ENCODE peak calls at places on chromosomes 2 and 18, in seven cellular contexts. K is ovary; A is bronchial epithelial cell; U is PC-9; Z is heart left ventricle; M is GM23338; B is effector memory CD4-positive, alpha-beta T cell. D is an unnamed sample.
A peak's percentile ranks its signal among the peaks of the same experiment; 100 is the strongest.

GRCh38 chr2:43038034-43038719 is 188.2 kb downstream of the ZFP36L2 start:
- DNase-seq in K (peak; percentile 60), A (no peak), U (peak; percentile 99), Z (no peak), M (no peak), B (no peak), D (no peak)

GRCh38 chr18:5879479-5879882 is 15.8 kb downstream of the TMEM200C start:
- DNase-seq in K (no peak), A (peak; percentile 32), U (no peak), Z (no peak), M (peak; percentile 43), B (no peak), D (no peak)

GRCh38 chr2:60886962-60887361 is 5.6 kb downstream of the REL start:
- DNase-seq in K (no peak), A (no peak), U (no peak), Z (no peak), M (no peak), B (no peak), D (no peak)

GRCh38 chr18:460791-461190 is 39.7 kb downstream of the COLEC12 start:
- DNase-seq in K (no peak), A (no peak), U (no peak), Z (no peak), M (no peak), B (no peak), D (no peak)

GRCh38 chr2:23586691-23587090 is 201.7 kb downstream of the KLHL29 start:
- DNase-seq in K (no peak), A (no peak), U (no peak), Z (no peak), M (no peak), B (no peak), D (no peak)

GRCh38 chr18:63775166-63775730 is at the start of gene SERPINB7:
- DNase-seq in K (no peak), A (peak; percentile 98), U (peak; percentile 92), Z (no peak), M (no peak), B (no peak), D (peak; percentile 54)

GRCh38 chr2:202023198-202023903 is 10.3 kb upstream of the FZD7 start:
- DNase-seq in K (no peak), A (no peak), U (no peak), Z (no peak), M (peak; percentile 97), B (no peak), D (no peak)

GRCh38 chr2:160105366-160105765 is 43.0 kb upstream of the PLA2R1 start:
- DNase-seq in K (no peak), A (no peak), U (no peak), Z (no peak), M (no peak), B (no peak), D (no peak)

GRCh38 chr2:24586955-24587354 is 95.9 kb downstream of the NCOA1 start:
- DNase-seq in K (no peak), A (no peak), U (no peak), Z (no peak), M (no peak), B (no peak), D (no peak)

GRCh38 chr2:128637481-128638155 is 318.9 kb upstream of the HS6ST1 start:
- DNase-seq in K (no peak), A (no peak), U (no peak), Z (no peak), M (no peak), B (no peak), D (no peak)

GRCh38 chr2:197599285-197599965 is 76.0 kb downstream of the RFTN2 start:
- DNase-seq in K (no peak), A (peak; percentile 80), U (no peak), Z (no peak), M (peak; percentile 82), B (no peak), D (no peak)

GRCh38 chr2:96869281-96869823 is 528 bp downstream of the SEMA4C start:
- DNase-seq in K (peak; percentile 92), A (no peak), U (peak; percentile 53), Z (peak; percentile 90), M (peak; percentile 67), B (no peak), D (no peak)

GRCh38 chr2:177585234-177585863 is 192.8 kb downstream of the AGPS start:
- DNase-seq in K (no peak), A (no peak), U (no peak), Z (peak; percentile 48), M (no peak), B (no peak), D (no peak)

GRCh38 chr2:170235860-170236638 is 58.1 kb downstream of the MYO3B start:
- DNase-seq in K (no peak), A (peak; percentile 45), U (peak; percentile 45), Z (no peak), M (peak; percentile 90), B (no peak), D (peak; percentile 1)

GRCh38 chr2:191265311-191266170 is 20.3 kb downstream of the MYO1B start:
- DNase-seq in K (peak; percentile 32), A (no peak), U (no peak), Z (peak; percentile 70), M (no peak), B (no peak), D (no peak)

GRCh38 chr2:106825161-106825560 is 60.8 kb downstream of the ST6GAL2 start:
- DNase-seq in K (no peak), A (no peak), U (no peak), Z (no peak), M (no peak), B (no peak), D (no peak)

GRCh38 chr2:232417489-232417888 is 10.8 kb downstream of the ALPG start:
- DNase-seq in K (no peak), A (no peak), U (no peak), Z (no peak), M (no peak), B (no peak), D (no peak)

GRCh38 chr2:232416521-232417470 is 10.2 kb downstream of the ALPG start:
- DNase-seq in K (no peak), A (no peak), U (no peak), Z (no peak), M (no peak), B (no peak), D (no peak)

GRCh38 chr2:232418466-232419244 is 12.0 kb downstream of the ALPG start:
- DNase-seq in K (no peak), A (peak; percentile 17), U (no peak), Z (no peak), M (peak; percentile 70), B (no peak), D (no peak)

GRCh38 chr2:232419245-232420072 is 12.8 kb downstream of the ALPG start:
- DNase-seq in K (no peak), A (no peak), U (no peak), Z (no peak), M (peak; percentile 74), B (no peak), D (no peak)

DNA sequence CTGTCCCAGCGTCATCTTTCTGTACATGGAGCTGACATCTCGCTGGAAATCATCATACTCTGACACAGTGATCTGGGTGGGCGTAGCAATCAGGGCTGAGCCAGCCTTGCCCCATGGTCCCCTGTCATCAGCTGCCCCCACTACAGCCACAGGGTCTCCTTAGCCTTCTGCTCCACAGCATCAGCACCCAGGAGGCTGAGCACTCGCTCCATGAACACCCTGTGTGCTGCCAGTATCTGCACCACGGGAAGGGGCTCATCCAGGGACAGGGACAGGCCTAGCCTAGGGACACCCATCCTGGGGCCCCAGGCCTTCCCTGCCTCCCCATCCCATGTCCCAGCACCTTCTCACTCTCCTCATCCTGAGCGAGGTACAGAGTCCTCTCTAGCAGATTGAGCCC is 11.4 kb downstream of the ALPG start:
- DNase-seq in K (no peak), A (no peak), U (no peak), Z (no peak), M (no peak), B (no peak), D (no peak)
- H3K27me3 ChIP-seq in K (no peaks in the 10 kb centered on the region), A (peaks cover 43% of the 10 kb centered on the region), U (no peaks in the 10 kb centered on the region), Z (peaks cover 37% of the 10 kb centered on the region), M (peaks cover 44% of the 10 kb centered on the region), B (peaks cover 9% of the 10 kb centered on the region), D (peaks cover 65% of the 10 kb centered on the region)

GRCh38 chr2:185132501-185133041 is 534.2 kb downstream of the ZNF804A start:
- DNase-seq in K (no peak), A (no peak), U (no peak), Z (no peak), M (peak; percentile 2), B (no peak), D (no peak)

GRCh38 chr2:185142677-185143076 is 544.3 kb downstream of the ZNF804A start:
- DNase-seq in K (no peak), A (no peak), U (no peak), Z (no peak), M (no peak), B (no peak), D (no peak)

GRCh38 chr2:185137700-185138099 is 539.4 kb downstream of the ZNF804A start:
- DNase-seq in K (no peak), A (no peak), U (no peak), Z (no peak), M (no peak), B (no peak), D (no peak)
- H3K27me3 ChIP-seq in K (no peaks in the 10 kb centered on the region), A (no peaks in the 10 kb centered on the region), U (no peaks in the 10 kb centered on the region), Z (no peaks in the 10 kb centered on the region), M (no peaks in the 10 kb centered on the region), B (no peaks in the 10 kb centered on the region), D (no peaks in the 10 kb centered on the region)

GRCh38 chr2:16664809-16665745 is 557 bp downstream of the CYRIA start:
- DNase-seq in K (no peak), A (no peak), U (peak; percentile 17), Z (peak; percentile 33), M (peak; percentile 33), B (no peak), D (no peak)
- H3K27me3 ChIP-seq in K (no peaks in the 10 kb centered on the region), A (peaks cover 2% of the 10 kb centered on the region), U (peaks cover 15% of the 10 kb centered on the region), Z (no peaks in the 10 kb centered on the region), M (peaks cover 14% of the 10 kb centered on the region), B (peaks cover 21% of the 10 kb centered on the region), D (peaks cover 39% of the 10 kb centered on the region)

DNA sequence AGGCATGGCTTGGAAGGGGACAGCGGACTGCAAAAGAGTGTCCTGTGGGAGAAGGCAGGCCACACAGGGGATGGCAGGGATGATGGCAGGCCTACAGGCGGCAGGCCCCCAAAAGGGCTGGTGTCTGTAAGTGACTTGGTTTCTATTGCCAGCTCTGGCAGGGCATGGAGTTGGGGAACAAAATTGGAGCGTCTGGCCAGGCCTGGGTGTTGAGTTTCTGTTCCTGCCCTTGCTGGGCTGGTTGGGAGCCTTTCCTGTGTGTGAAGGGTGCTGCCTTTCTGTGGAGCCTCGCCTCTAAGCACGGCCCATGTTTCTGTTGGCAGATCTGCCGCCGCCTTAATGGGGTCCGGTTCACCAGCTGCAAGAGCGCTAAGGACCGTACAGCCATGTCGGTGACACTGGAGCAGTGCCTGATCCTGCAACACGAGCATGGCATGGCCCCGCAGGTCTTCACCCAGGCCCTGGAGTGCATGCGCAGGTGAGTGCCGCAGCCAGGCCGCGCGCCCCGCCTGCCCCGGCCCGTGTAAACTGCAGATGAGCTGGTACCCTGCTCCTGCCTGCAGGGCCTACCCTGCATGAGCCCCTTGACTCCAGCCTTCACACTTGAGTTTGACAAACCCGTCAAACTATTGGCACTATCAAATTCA is 31.5 kb downstream of the COA5 start:
- DNase-seq in K (no peak), A (no peak), U (no peak), Z (no peak), M (no peak), B (no peak), D (no peak)
- H3K27me3 ChIP-seq in K (no peaks in the 10 kb centered on the region), A (no peaks in the 10 kb centered on the region), U (no peaks in the 10 kb centered on the region), Z (no peaks in the 10 kb centered on the region), M (no peaks in the 10 kb centered on the region), B (no peaks in the 10 kb centered on the region), D (no peaks in the 10 kb centered on the region)

GRCh38 chr2:1748741-1749488 is 4.6 kb upstream of the PXDN start:
- DNase-seq in K (no peak), A (no peak), U (no peak), Z (peak; percentile 13), M (no peak), B (no peak), D (no peak)
- H3K27me3 ChIP-seq in K (no peaks in the 10 kb centered on the region), A (peaks cover 4% of the 10 kb centered on the region), U (peaks cover 1% of the 10 kb centered on the region), Z (peaks cover 11% of the 10 kb centered on the region), M (peaks cover 43% of the 10 kb centered on the region), B (no peaks in the 10 kb centered on the region), D (peaks cover 38% of the 10 kb centered on the region)

GRCh38 chr18:59699061-59699460 is 1.8 kb upstream of the CCBE1 start:
- DNase-seq in K (no peak), A (no peak), U (no peak), Z (no peak), M (no peak), B (no peak), D (no peak)
- H3K27me3 ChIP-seq in K (no peaks in the 10 kb centered on the region), A (no peaks in the 10 kb centered on the region), U (no peaks in the 10 kb centered on the region), Z (peaks cover 6% of the 10 kb centered on the region), M (peaks cover 57% of the 10 kb centered on the region), B (peaks cover 8% of the 10 kb centered on the region), D (no peaks in the 10 kb centered on the region)